ENCODE peak calls at places on chromosomes 5 and 9, in six cellular contexts. C is NB4, F is heart left ventricle, L is ovary, G is esophagus squamous epithelium, Q is IMR-90. T is an unnamed sample.

GRCh38 chr9:14246951-14247350 is 67.0 kb downstream of the NFIB start:
- DNase-seq in C (no peak), G (no peak), L (no peak), Q (no peak), F (no peak), T (no peak)

GRCh38 chr5:157379983-157380382 is 80.0 kb upstream of the NIPAL4 start:
- DNase-seq in Q (no peak), F (no peak), G (no peak), L (no peak), C (no peak), T (no peak)

GRCh38 chr5:134506054-134507039 is 19.1 kb upstream of the JADE2 start:
- DNase-seq in Q (no peak), L (no peak), C (no peak), F (peak; percentile 78), G (no peak), T (peak; percentile 83)

GRCh38 chr9:123337971-123338370 is 18.0 kb upstream of the CRB2 start:
- DNase-seq in L (no peak), Q (no peak), F (no peak), C (peak; percentile 70), G (no peak), T (no peak)

GRCh38 chr5:53814819-53815218 is 254.4 kb downstream of the NDUFS4 start:
- DNase-seq in F (no peak), G (no peak), Q (no peak), C (no peak), L (no peak), T (no peak)

GRCh38 chr9:111559000-111559610 is 34.1 kb downstream of the ZNF483 start:
- DNase-seq in G (no peak), F (no peak), L (no peak), C (no peak), Q (peak; percentile 69), T (peak; percentile 35)

GRCh38 chr9:2663486-2663885 is 41.9 kb downstream of the VLDLR start:
- DNase-seq in Q (no peak), C (no peak), L (no peak), F (no peak), G (no peak), T (no peak)

GRCh38 chr5:139619861-139620260 is 28.3 kb upstream of the CXXC5 start:
- DNase-seq in Q (no peak), G (no peak), C (no peak), L (no peak), F (no peak), T (no peak)

GRCh38 chr5:41978686-41979085 is 53.6 kb downstream of the FBXO4 start:
- DNase-seq in F (no peak), C (no peak), Q (no peak), L (no peak), G (no peak), T (no peak)

GRCh38 chr5:150443242-150444075 is 6.1 kb downstream of the RPS14 start:
- DNase-seq in G (no peak), C (peak; percentile 37), F (no peak), L (no peak), Q (no peak), T (no peak)

GRCh38 chr5:91136271-91136670 is 246.8 kb downstream of the ARRDC3 start:
- DNase-seq in C (no peak), L (no peak), G (no peak), Q (peak; percentile 14), F (no peak), T (peak; percentile 17)

GRCh38 chr9:4334439-4334838 is 34.6 kb upstream of the GLIS3 start:
- DNase-seq in L (no peak), G (no peak), F (no peak), C (no peak), Q (peak; percentile 8), T (no peak)

GRCh38 chr5:131373265-131373664 is 109.4 kb downstream of the CDC42SE2 start:
- DNase-seq in C (no peak), Q (no peak), F (no peak), L (no peak), G (no peak), T (no peak)

GRCh38 chr5:81420039-81420667 is 26.2 kb upstream of the ACOT12 start:
- DNase-seq in G (no peak), C (peak; percentile 63), F (no peak), L (no peak), Q (peak; percentile 96), T (peak; percentile 33)

GRCh38 chr9:752201-752600 is 89.3 kb upstream of the DMRT1 start:
- DNase-seq in F (no peak), L (no peak), G (no peak), Q (peak; percentile 97), C (peak; percentile 75), T (peak; percentile 65)

GRCh38 chr5:38719916-38720315 is 125.9 kb upstream of the OSMR start:
- DNase-seq in F (no peak), G (no peak), L (no peak), Q (peak; percentile 89), C (no peak), T (peak; percentile 18)

GRCh38 chr5:180153099-180153498 is 55.9 kb downstream of the RASGEF1C start:
- DNase-seq in L (no peak), F (no peak), G (no peak), C (no peak), Q (no peak), T (no peak)

GRCh38 chr5:143085319-143085917 is 315.2 kb downstream of the ARHGAP26 start:
- DNase-seq in L (no peak), G (no peak), F (no peak), C (no peak), Q (no peak), T (no peak)

GRCh38 chr9:22052376-22052945 is 43.4 kb upstream of the CDKN2B start:
- DNase-seq in L (no peak), Q (peak; percentile 99), F (no peak), C (no peak), G (no peak), T (no peak)

GRCh38 chr5:6833406-6833805 is 120.2 kb downstream of the TENT4A start:
- DNase-seq in G (no peak), C (no peak), L (no peak), Q (no peak), F (no peak), T (no peak)

GRCh38 chr5:59039296-59040006 is 456.6 kb downstream of the RAB3C start:
- DNase-seq in L (peak; percentile 55), F (peak; percentile 93), Q (peak; percentile 76), G (peak; percentile 47), C (peak; percentile 98), T (peak; percentile 56)

GRCh38 chr5:108983456-108984092 is 235.9 kb downstream of the FER start:
- DNase-seq in C (no peak), G (no peak), Q (peak; percentile 71), F (no peak), L (no peak), T (no peak)

GRCh38 chr5:179166886-179167841 is 107.0 kb downstream of the ZNF354C start:
- DNase-seq in C (peak; percentile 60), Q (peak; percentile 27), F (peak; percentile 72), G (no peak), L (peak; percentile 83), T (peak; percentile 59)

GRCh38 chr9:71073494-71073893 is 47.9 kb downstream of the TRPM3 start:
- DNase-seq in C (no peak), Q (no peak), F (no peak), G (no peak), L (no peak), T (no peak)

GRCh38 chr5:1057841-1058548 is 49.4 kb downstream of the NKD2 start:
- DNase-seq in Q (no peak), G (no peak), C (no peak), F (peak; percentile 60), L (no peak), T (no peak)

GRCh38 chr5:120852222-120852860 is 388.2 kb downstream of the PRR16 start:
- DNase-seq in F (no peak), L (no peak), Q (no peak), C (no peak), G (no peak), T (no peak)

GRCh38 chr9:34451545-34451944 is 6.8 kb downstream of the FAM219A start:
- DNase-seq in F (no peak), Q (peak; percentile 53), G (no peak), C (peak; percentile 48), L (no peak), T (peak; percentile 55)

GRCh38 chr9:2144619-2145018 is 129.5 kb downstream of the SMARCA2 start:
- DNase-seq in L (no peak), F (no peak), Q (no peak), C (no peak), G (no peak), T (no peak)

GRCh38 chr5:150062523-150062922 is 23.8 kb downstream of the CSF1R start:
- DNase-seq in L (no peak), Q (peak; percentile 52), G (no peak), C (no peak), F (no peak), T (no peak)

GRCh38 chr5:152288917-152289595 is 116.0 kb downstream of the NMUR2 start:
- DNase-seq in L (no peak), C (no peak), G (no peak), Q (no peak), F (no peak), T (no peak)

GRCh38 chr5:72066658-72067057 is 40.6 kb upstream of the MAP1B start:
- DNase-seq in L (no peak), F (no peak), Q (peak; percentile 90), C (no peak), G (no peak), T (peak; percentile 52)

GRCh38 chr9:6681147-6681956 is 35.8 kb upstream of the GLDC start:
- DNase-seq in C (peak; percentile 100), L (peak; percentile 97), Q (peak; percentile 98), F (peak; percentile 98), G (peak; percentile 88), T (peak; percentile 95)
- TF ChIP-seq POLR2A in C (peak; percentile 97), L (peak; percentile 53), Q (peak; percentile 87), F (no peak), G (no peak), T (peak; percentile 56)

GRCh38 chr9:130785940-130786500 is 49.0 kb upstream of the ABL1 start:
- DNase-seq in G (no peak), Q (no peak), L (no peak), F (no peak), C (no peak), T (no peak)
- TF ChIP-seq POLR2A in G (no peak), Q (no peak), L (no peak), F (no peak), C (no peak), T (no peak)

GRCh38 chr5:126757713-126758357 is 19.1 kb upstream of the LMNB1 start:
- DNase-seq in F (no peak), G (no peak), L (no peak), C (peak; percentile 76), Q (no peak), T (no peak)

GRCh38 chr5:126754609-126755008 is 22.3 kb upstream of the LMNB1 start:
- DNase-seq in L (no peak), G (no peak), F (no peak), Q (no peak), C (peak; percentile 83), T (no peak)

GRCh38 chr5:126755593-126755992 is 21.3 kb upstream of the LMNB1 start:
- DNase-seq in G (no peak), F (no peak), C (peak; percentile 89), L (no peak), Q (no peak), T (no peak)

GRCh38 chr5:126752052-126752785 is 24.7 kb upstream of the LMNB1 start:
- DNase-seq in C (no peak), Q (no peak), L (no peak), G (no peak), F (no peak), T (no peak)

GRCh38 chr5:126753227-126753626 is 23.7 kb upstream of the LMNB1 start:
- DNase-seq in L (no peak), Q (no peak), F (no peak), G (no peak), C (peak; percentile 50), T (no peak)
- TF ChIP-seq POLR2A in L (no peak), Q (no peak), F (no peak), G (no peak), C (no peak), T (no peak)

GRCh38 chr9:137296214-137297059 is 5.6 kb downstream of the NRARP start:
- DNase-seq in Q (peak; percentile 50), C (no peak), G (no peak), F (peak; percentile 87), L (peak; percentile 59), T (no peak)
- TF ChIP-seq POLR2A in Q (no peak), C (no peak), G (no peak), F (no peak), L (no peak), T (no peak)

T was measured in H54.